ENCODE peak calls at places on chromosomes 3 and 15, in five cellular contexts. I is neuronal stem cell, S is H1, R is trophoblast cell, L is H9. P is an unnamed sample.

GRCh38 chr3:58173670-58174472 is 36.9 kb downstream of the DNASE1L3 start:
- DNase-seq in I (no peak), S (peak), R (peak), L (peak), P (no peak)

GRCh38 chr3:71432044-71432970 is 151.2 kb downstream of the FOXP1 start:
- DNase-seq in I (no peak), S (no peak), R (no peak), L (no peak), P (no peak)

GRCh38 chr3:128478576-128479506 is 12.2 kb upstream of the DNAJB8 start:
- DNase-seq in I (no peak), S (no peak), R (no peak), L (no peak), P (no peak)

GRCh38 chr3:89955141-89955540 is 847.7 kb downstream of the EPHA3 start:
- DNase-seq in I (no peak), S (no peak), R (no peak), L (no peak), P (peak)

GRCh38 chr3:156395961-156396700 is 158.8 kb downstream of the SSR3 start:
- DNase-seq in I (no peak), S (no peak), R (no peak), L (no peak), P (no peak)

GRCh38 chr3:126361211-126361610 is 4.0 kb upstream of the KLF15 start:
- DNase-seq in I (no peak), S (no peak), R (no peak), L (no peak), P (no peak)

GRCh38 chr3:32975891-32976290 is 24.4 kb downstream of the CCR4 start:
- DNase-seq in I (no peak), S (no peak), R (no peak), L (no peak), P (no peak)

GRCh38 chr3:153572654-153573053 is 410.6 kb downstream of the RAP2B start:
- DNase-seq in I (no peak), S (no peak), R (no peak), L (no peak), P (no peak)

GRCh38 chr15:100093211-100094126 is 248.3 kb downstream of the ADAMTS17 start:
- DNase-seq in I (no peak), S (no peak), R (peak), L (no peak), P (peak)

GRCh38 chr15:22904736-22905135 is 66.3 kb downstream of the NIPA2 start:
- DNase-seq in I (no peak), S (no peak), R (no peak), L (no peak), P (no peak)

GRCh38 chr15:56077071-56077470 is 83.7 kb upstream of the NEDD4 start:
- DNase-seq in I (no peak), S (no peak), R (no peak), L (no peak), P (no peak)

GRCh38 chr3:147419062-147419701 is 10.0 kb downstream of the ZIC1 start:
- DNase-seq in I (peak), S (peak), R (no peak), L (peak), P (peak)

GRCh38 chr3:195916991-195917390 is 8.6 kb upstream of the TNK2 start:
- DNase-seq in I (no peak), S (no peak), R (no peak), L (no peak), P (no peak)

GRCh38 chr3:177772908-177773557 is 575.8 kb upstream of the TBL1XR1 start:
- DNase-seq in I (no peak), S (no peak), R (no peak), L (no peak), P (no peak)

GRCh38 chr15:27059610-27060202 is 88.7 kb downstream of the GABRG3 start:
- DNase-seq in I (peak), S (peak), R (no peak), L (peak), P (peak)

GRCh38 chr15:39669671-39670070 is 88.8 kb downstream of the THBS1 start:
- DNase-seq in I (no peak), S (no peak), R (no peak), L (no peak), P (no peak)

GRCh38 chr3:15329058-15330005 is 3.1 kb downstream of the SH3BP5 start:
- DNase-seq in I (no peak), S (no peak), R (no peak), L (no peak), P (no peak)

GRCh38 chr3:124322309-124322880 is 330.5 kb upstream of the ROPN1 start:
- DNase-seq in I (no peak), S (no peak), R (no peak), L (no peak), P (peak)

GRCh38 chr15:100265641-100266035 is 76.1 kb downstream of the ADAMTS17 start:
- DNase-seq in I (no peak), S (no peak), R (no peak), L (no peak), P (no peak)

GRCh38 chr15:79887517-79887916 is 9.3 kb downstream of the MTHFS start:
- DNase-seq in I (no peak), S (no peak), R (no peak), L (no peak), P (no peak)

GRCh38 chr3:88263417-88264116 is 113.8 kb downstream of the C3orf38 start:
- DNase-seq in I (no peak), S (no peak), R (no peak), L (no peak), P (peak)

GRCh38 chr3:182936239-182936946 is 43.9 kb downstream of the DCUN1D1 start:
- DNase-seq in I (no peak), S (no peak), R (no peak), L (no peak), P (no peak)

GRCh38 chr3:43378066-43378935 is 92.0 kb downstream of the SNRK start:
- DNase-seq in I (no peak), S (no peak), R (no peak), L (peak), P (peak)

GRCh38 chr15:36567445-36567844 is 12.0 kb upstream of the CDIN1 start:
- DNase-seq in I (no peak), S (no peak), R (no peak), L (no peak), P (no peak)

GRCh38 chr3:99474776-99475175 is 163.6 kb upstream of the COL8A1 start:
- DNase-seq in I (no peak), S (no peak), R (no peak), L (no peak), P (peak)

GRCh38 chr3:102374863-102375637 is 59.8 kb upstream of the ZPLD1 start:
- DNase-seq in I (no peak), S (no peak), R (no peak), L (no peak), P (no peak)

GRCh38 chr3:58260261-58260731 is 22.7 kb downstream of the ABHD6 start:
- DNase-seq in I (no peak), S (no peak), R (no peak), L (no peak), P (peak)

GRCh38 chr15:41483519-41483918 is 10.2 kb upstream of the ITPKA start:
- DNase-seq in I (no peak), S (no peak), R (no peak), L (no peak), P (no peak)
- H2BK5ac ChIP-seq in I (no peak), S (no peak), R (no peak), L (no peak), P (no peak)

GRCh38 chr15:67085237-67085817 is 19.9 kb downstream of the SMAD3 start:
- DNase-seq in I (no peak), S (no peak), R (peak), L (no peak), P (no peak)
- H2BK5ac ChIP-seq in I (no peak), S (no peak), R (no peak), L (no peak), P (no peak)

GRCh38 chr3:188021041-188021440 is 132.9 kb upstream of the LPP start:
- DNase-seq in I (no peak), S (no peak), R (no peak), L (no peak), P (peak)
- H2BK5ac ChIP-seq in I (no peak), S (no peak), R (no peak), L (no peak), P (no peak)

GRCh38 chr3:55285156-55285555 is 201.9 kb downstream of the WNT5A start:
- DNase-seq in I (no peak), S (no peak), R (no peak), L (no peak), P (no peak)

GRCh38 chr3:55292360-55292759 is 194.7 kb downstream of the WNT5A start:
- DNase-seq in I (no peak), S (peak), R (no peak), L (peak), P (no peak)

GRCh38 chr3:55283441-55283925 is 203.6 kb downstream of the WNT5A start:
- DNase-seq in I (no peak), S (no peak), R (no peak), L (no peak), P (no peak)

GRCh38 chr3:55282994-55283393 is 204.1 kb downstream of the WNT5A start:
- DNase-seq in I (peak), S (no peak), R (no peak), L (peak), P (no peak)

GRCh38 chr3:55286695-55287094 is 200.4 kb downstream of the WNT5A start:
- DNase-seq in I (no peak), S (no peak), R (no peak), L (no peak), P (no peak)
- H2BK5ac ChIP-seq in I (no peak), S (no peak), R (no peak), L (no peak), P (no peak)

DNA sequence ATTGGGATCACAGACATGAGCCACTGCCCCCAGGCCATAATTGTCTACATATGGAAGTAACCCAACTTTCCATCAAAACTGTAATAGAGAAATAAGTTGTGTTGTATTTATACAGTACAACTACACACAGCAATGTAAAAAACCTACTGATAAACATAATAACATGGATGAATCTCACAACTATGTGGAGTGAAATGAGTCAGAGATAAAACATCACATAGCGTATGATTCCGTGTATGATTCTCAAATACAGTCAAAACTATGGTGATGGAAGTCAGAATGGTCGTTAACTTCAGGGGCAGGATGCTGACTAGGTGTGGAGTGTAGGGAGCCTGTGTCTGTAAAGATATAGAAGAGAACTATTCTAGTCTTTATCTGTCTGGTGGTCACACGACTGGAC is 332.7 kb upstream of the SLCO3A1 start:
- DNase-seq in I (no peak), S (no peak), R (no peak), L (no peak), P (no peak)
- H2BK5ac ChIP-seq in I (no peak), S (no peak), R (no peak), L (no peak), P (no peak)

P was measured in mesenchymal stem cell.